ENCODE peak calls at places on chromosomes 16 and 17, in eight cellular contexts. I, Q, J, G, X, D, F and B are unnamed samples.

GRCh38 chr17:37745801-37746426 is 1.1 kb upstream of the HNF1B start:
- DNase-seq in I (no peak), Q (no peak), J (no peak), G (no peak), X (no peak), D (no peak), F (no peak), B (no peak)

GRCh38 chr17:38605230-38605851 is 411 bp downstream of the SRCIN1 start:
- DNase-seq in I (no peak), Q (no peak), J (no peak), G (no peak), X (no peak), D (no peak), F (no peak), B (no peak)

GRCh38 chr16:73095885-73096341 is 48.0 kb upstream of the ZFHX3 start:
- DNase-seq in I (peak), Q (peak), J (no peak), G (no peak), X (no peak), D (no peak), F (no peak), B (no peak)

GRCh38 chr16:8168016-8168415 is 422.3 kb downstream of the TMEM114 start:
- DNase-seq in I (no peak), Q (no peak), J (no peak), G (no peak), X (no peak), D (no peak), F (no peak), B (no peak)

GRCh38 chr17:46192211-46192483 is 1.1 kb downstream of the KANSL1 start:
- DNase-seq in I (no peak), Q (no peak), J (no peak), G (no peak), X (no peak), D (no peak), F (no peak), B (no peak)

GRCh38 chr16:29805232-29806095 is 865 bp upstream of the MAZ start:
- DNase-seq in I (peak), Q (peak), J (peak), G (peak), X (peak), D (peak), F (peak), B (peak)

GRCh38 chr17:38415250-38416194 is 12.7 kb upstream of the ARHGAP23 start:
- DNase-seq in I (peak), Q (peak), J (peak), G (no peak), X (no peak), D (no peak), F (no peak), B (peak)

GRCh38 chr16:4588961-4589360 is 25.7 kb downstream of the UBALD1 start:
- DNase-seq in I (no peak), Q (no peak), J (no peak), G (no peak), X (no peak), D (no peak), F (no peak), B (no peak)

GRCh38 chr16:28309811-28310311 is 17.5 kb downstream of the SBK1 start:
- DNase-seq in I (no peak), Q (no peak), J (no peak), G (no peak), X (no peak), D (no peak), F (peak), B (no peak)

GRCh38 chr17:69729937-69730336 is 315.4 kb downstream of the MAP2K6 start:
- DNase-seq in I (no peak), Q (peak), J (peak), G (no peak), X (no peak), D (no peak), F (no peak), B (no peak)

GRCh38 chr17:66663041-66663494 is 171.8 kb upstream of the CACNG5 start:
- DNase-seq in I (no peak), Q (no peak), J (no peak), G (no peak), X (no peak), D (no peak), F (no peak), B (no peak)

GRCh38 chr17:42113293-42114069 is 967 bp upstream of the DHX58 start:
- DNase-seq in I (no peak), Q (no peak), J (no peak), G (no peak), X (no peak), D (no peak), F (no peak), B (no peak)

GRCh38 chr17:42111265-42111636 is 1.3 kb downstream of the DHX58 start:
- DNase-seq in I (no peak), Q (no peak), J (no peak), G (no peak), X (no peak), D (no peak), F (no peak), B (no peak)

GRCh38 chr17:42111901-42112551 is 488 bp downstream of the DHX58 start:
- DNase-seq in I (peak), Q (peak), J (peak), G (no peak), X (peak), D (no peak), F (no peak), B (no peak)

GRCh38 chr17:42114118-42114517 is 1.6 kb upstream of the DHX58 start:
- DNase-seq in I (no peak), Q (no peak), J (no peak), G (no peak), X (no peak), D (no peak), F (no peak), B (no peak)

DNA sequence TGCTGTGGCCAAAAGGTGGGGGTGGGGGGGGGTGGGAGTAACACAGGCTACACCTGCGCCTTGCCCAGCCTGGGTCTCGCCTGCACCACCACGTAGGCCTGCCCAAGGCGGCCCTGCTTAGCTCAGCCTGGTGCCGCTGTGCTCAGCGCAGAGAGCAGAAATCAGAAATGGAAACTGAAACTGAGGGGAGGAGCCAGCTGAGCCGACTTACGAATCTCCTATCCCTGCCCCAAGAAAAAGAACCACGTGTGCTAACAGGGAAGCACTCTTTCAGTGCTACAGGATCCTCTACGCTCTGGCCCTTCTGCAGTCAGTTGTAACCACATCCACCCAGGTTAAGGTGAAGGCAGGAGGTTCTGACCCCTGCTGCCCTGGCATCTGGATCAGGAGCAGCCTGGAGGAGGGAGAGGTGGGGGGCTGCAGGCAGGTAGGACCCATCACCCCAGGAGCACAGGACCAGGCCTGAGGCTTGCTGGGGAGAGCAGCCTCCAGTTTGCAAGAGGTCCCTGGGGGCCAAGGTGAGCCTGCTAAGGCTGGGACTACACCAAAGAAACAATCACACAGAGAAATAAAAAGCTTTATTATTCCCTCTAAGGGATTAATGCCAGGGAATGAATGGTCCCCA is at the start of gene DHX58:
- DNase-seq in I (peak), Q (peak), J (peak), G (no peak), X (peak), D (peak), F (peak), B (peak)
- H3K4me3 ChIP-seq in I (peak), Q (peak), J (peak), G (peak), X (peak), D (peak), F (peak), B (peak)

GRCh38 chr17:61408151-61409041 is 8.8 kb downstream of the TBX2 start:
- DNase-seq in I (no peak), Q (no peak), J (peak), G (peak), X (no peak), D (peak), F (no peak), B (no peak)
- H3K4me3 ChIP-seq in I (no peak), Q (no peak), J (peak), G (peak), X (no peak), D (peak), F (no peak), B (peak)

DNA sequence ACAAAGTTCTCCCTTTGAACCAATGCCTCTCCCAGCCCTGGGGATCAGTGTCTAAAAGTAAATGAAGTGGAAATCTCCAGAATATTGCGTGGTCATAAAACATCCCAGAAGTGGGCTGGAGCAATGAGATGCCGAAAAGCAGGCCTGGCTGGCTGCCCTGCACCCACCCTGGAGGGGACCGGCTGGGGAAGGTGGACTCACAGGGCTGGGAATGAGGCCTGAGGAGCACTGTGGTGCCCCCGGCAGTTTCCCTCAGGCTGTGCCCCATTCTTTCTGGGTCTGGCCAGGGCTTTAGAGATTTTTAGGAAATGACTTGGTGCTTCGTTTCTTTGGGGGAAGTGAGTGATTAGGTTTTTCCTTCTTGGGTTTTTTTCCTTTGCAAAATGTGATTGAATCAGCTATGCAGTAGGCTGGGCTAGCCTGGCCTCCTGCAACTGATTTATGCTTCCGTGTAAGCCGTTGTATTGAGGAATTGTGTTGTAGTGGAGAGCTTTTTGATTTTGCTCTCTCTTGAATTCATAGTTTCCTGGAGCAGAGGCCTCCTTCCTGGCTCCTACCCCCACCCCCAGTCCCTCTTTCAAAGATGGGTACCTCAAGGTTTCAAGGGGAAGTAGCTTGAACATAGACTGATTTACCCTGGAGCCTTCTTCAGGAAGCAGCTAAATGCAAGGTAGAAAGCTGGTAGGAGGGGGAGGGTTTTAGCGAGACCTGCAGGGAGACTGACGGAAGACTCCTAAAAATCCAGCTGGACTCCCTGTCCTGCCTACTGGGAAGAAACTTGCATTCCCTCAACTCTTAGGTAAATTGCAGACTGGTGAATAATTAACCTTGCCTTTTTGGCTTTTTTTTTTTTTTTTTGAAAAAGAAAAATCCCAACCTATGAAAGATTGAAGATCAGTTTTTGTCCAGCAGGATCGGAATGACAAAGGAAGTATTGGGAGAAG is 170.3 kb downstream of the RAB11FIP4 start:
- DNase-seq in I (peak), Q (peak), J (peak), G (no peak), X (peak), D (no peak), F (no peak), B (no peak)
- H3K4me3 ChIP-seq in I (peak), Q (peak), J (peak), G (no peak), X (no peak), D (peak), F (no peak), B (peak)

DNA sequence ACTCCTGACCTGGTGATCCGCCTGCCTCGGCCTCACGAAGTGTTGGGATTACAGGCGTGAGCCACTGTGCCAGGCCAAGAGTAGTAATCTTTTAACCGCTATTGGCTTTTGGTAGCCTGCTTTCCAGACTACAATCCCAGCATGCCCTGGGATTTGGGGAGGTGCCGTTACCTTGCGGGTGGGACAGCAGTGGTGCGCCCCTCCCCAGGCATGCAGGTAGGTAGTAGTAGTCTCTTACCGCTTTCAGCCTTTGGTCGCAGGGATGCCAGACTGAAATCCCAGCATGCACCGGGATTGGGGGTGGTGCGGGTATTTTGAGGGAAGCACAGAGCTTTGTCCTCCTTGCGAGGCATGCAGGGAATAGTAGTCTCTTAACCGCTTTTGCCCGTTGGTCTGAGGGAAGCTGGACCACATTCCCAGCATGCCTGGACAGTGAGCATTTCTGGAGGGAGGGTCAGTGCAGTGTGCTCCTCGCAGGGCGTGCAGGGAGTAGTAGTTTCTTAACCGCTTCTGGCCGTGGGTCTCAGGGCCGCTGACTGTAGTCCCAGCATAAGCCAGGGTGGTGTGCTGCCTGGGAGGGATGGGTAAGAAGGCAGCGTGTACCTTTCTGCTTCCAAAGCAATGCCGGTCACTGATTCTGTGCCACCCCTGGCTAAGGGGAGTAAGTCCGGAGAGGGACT is 1686.8 kb downstream of the TP53TG3F start:
- DNase-seq in I (no peak), Q (no peak), J (no peak), G (no peak), X (no peak), D (no peak), F (no peak), B (no peak)
- H3K4me3 ChIP-seq in I (no peak), Q (no peak), J (no peak), G (no peak), X (no peak), D (no peak), F (no peak), B (no peak)

GRCh38 chr17:28230011-28230410 is 89.0 kb upstream of the TMEM97 start:
- DNase-seq in I (no peak), Q (no peak), J (no peak), G (no peak), X (no peak), D (no peak), F (no peak), B (no peak)

GRCh38 chr17:28227278-28228108 is 91.5 kb upstream of the TMEM97 start:
- DNase-seq in I (no peak), Q (peak), J (peak), G (peak), X (peak), D (no peak), F (peak), B (no peak)

GRCh38 chr17:28226563-28226962 is 92.4 kb upstream of the TMEM97 start:
- DNase-seq in I (no peak), Q (no peak), J (no peak), G (no peak), X (no peak), D (no peak), F (no peak), B (no peak)

GRCh38 chr17:28228986-28229729 is 89.8 kb upstream of the TMEM97 start:
- DNase-seq in I (no peak), Q (no peak), J (no peak), G (no peak), X (no peak), D (no peak), F (no peak), B (no peak)

GRCh38 chr17:28228109-28228840 is 90.7 kb upstream of the TMEM97 start:
- DNase-seq in I (no peak), Q (peak), J (no peak), G (no peak), X (no peak), D (no peak), F (no peak), B (no peak)
- H3K4me3 ChIP-seq in I (peak), Q (peak), J (peak), G (peak), X (peak), D (peak), F (no peak), B (peak)

DNA sequence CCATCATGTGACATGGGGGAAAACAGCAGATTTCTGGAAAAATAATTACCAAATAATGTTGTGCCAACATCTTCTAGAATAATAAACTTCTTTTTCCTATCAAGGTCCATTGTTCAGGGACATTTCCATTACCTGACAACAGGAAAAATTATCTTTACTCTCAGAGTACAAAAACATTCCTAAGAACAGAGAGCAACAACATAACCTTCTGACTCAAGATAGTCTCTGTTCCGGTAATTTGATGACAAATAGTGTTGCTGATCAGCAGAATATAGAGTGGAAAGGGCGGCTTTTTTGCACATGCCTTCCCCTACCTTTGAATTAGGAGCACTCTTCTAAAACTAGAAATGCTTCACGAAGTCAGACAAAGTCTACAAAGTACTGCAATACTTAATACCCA is 20.1 kb downstream of the CYTH1 start:
- DNase-seq in I (peak), Q (peak), J (no peak), G (no peak), X (no peak), D (no peak), F (no peak), B (no peak)
- H3K4me3 ChIP-seq in I (no peak), Q (no peak), J (no peak), G (no peak), X (no peak), D (no peak), F (peak), B (no peak)

DNA sequence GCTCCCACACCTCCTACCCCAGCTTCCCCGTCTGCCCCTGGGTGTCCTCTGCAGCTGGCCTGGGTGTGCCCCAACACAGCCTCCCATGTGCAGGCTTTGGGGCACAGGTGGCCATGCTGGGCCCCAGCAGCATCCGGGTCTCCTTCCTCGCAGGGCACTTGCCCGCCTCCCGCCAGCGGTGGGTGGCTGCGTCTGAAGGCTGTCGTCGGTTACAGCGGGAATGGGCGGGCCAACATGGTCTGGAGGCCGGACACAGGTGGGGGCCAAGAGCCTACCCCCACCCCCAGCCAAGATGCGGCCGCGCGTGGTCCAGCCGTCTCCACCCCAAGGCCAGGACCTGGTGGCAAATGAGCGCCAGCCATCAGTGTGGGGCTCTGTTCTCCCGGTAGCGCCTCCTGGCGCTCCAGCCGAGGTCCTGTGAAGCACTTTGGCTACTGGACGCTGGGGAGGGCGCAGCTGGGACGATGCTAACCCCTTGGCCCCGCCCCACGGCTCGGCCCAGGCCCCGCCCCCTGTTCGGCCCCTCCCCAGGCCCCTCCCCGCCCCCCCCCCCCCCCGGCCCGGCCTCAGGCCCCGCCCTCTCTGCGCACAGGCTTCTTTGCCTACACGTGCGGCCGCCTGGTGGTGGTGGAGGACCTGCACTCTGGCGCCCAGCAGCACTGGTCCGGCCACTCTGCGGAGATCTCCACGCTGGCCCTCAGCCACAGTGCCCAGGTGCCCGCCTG is 7.3 kb upstream of the RHOT2 start:
- DNase-seq in I (peak), Q (peak), J (peak), G (peak), X (peak), D (no peak), F (peak), B (peak)
- H3K4me3 ChIP-seq in I (no peak), Q (no peak), J (no peak), G (no peak), X (peak), D (peak), F (no peak), B (no peak)

GRCh38 chr16:31513126-31513525 is 4.9 kb upstream of the RUSF1 start:
- DNase-seq in I (peak), Q (peak), J (peak), G (no peak), X (no peak), D (no peak), F (no peak), B (no peak)
- H3K4me3 ChIP-seq in I (no peak), Q (no peak), J (no peak), G (no peak), X (no peak), D (no peak), F (no peak), B (no peak)

DNA sequence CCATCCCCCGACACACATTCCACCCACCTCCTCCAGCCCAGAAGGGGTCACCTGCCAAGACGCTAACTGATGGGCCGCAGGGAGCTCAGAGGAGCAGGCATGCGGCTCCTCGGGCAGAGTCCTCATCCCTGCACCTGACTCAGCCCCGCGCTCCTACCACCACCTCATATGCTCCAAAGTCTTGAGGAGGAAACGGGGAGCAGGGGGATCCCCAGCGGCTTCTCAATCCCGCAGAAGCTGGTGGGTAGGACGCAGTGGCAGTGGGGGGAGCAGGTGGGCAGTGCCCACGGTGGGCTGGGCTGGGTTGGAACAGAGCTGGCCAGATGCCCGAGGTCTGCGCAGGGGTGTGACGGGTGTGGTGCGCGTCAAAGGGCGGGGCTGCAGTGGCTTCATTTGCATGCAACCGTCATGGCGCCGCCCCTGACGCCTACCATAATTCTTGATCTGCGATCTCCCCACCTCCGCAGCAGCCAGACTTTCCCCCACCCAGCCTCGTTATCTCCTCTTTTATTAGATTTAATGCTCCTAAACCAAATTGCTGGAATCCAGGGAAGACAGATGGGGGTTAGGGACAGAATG is 39.0 kb upstream of the EMP2 start:
- DNase-seq in I (no peak), Q (peak), J (no peak), G (peak), X (peak), D (no peak), F (no peak), B (no peak)
- H3K4me3 ChIP-seq in I (no peak), Q (no peak), J (no peak), G (no peak), X (peak), D (no peak), F (no peak), B (no peak)